ENCODE peak calls at places on chromosomes 16 and 17, in seven cellular contexts. R is aorta; L is brain microvascular endothelial cell; X is naive thymus-derived CD4-positive, alpha-beta T cell; Q is OCI-LY7; F is mucosa of descending colon; J is right atrium auricular region. U is an unnamed sample.

GRCh38 chr17:74089869-74090464 is 113.5 kb upstream of the RPL38 start:
- DNase-seq in X (no peak), J (no peak), F (no peak), Q (peak; percentile 61), R (no peak), L (peak; percentile 11), U (no peak)

GRCh38 chr16:86708431-86708830 is 130.1 kb downstream of the FOXL1 start:
- DNase-seq in L (no peak), R (no peak), F (no peak), J (no peak), Q (no peak), X (no peak), U (no peak)

GRCh38 chr16:4212934-4213296 is 29.0 kb downstream of the SRL start:
- DNase-seq in Q (no peak), J (no peak), R (no peak), F (no peak), L (peak; percentile 27), X (no peak), U (no peak)

GRCh38 chr17:49219987-49220386 is 9.5 kb downstream of the ABI3 start:
- DNase-seq in Q (no peak), L (no peak), F (peak; percentile 55), J (no peak), R (no peak), X (no peak), U (no peak)

GRCh38 chr16:65113441-65113840 is 8.4 kb downstream of the CDH11 start:
- DNase-seq in J (no peak), F (no peak), R (no peak), Q (no peak), X (no peak), L (no peak), U (no peak)

GRCh38 chr16:84483882-84484565 is 20.4 kb downstream of the MEAK7 start:
- DNase-seq in L (no peak), Q (no peak), F (no peak), X (no peak), R (peak; percentile 65), J (no peak), U (no peak)

GRCh38 chr17:17935321-17936271 is 36.6 kb downstream of the TOM1L2 start:
- DNase-seq in F (no peak), Q (no peak), L (peak; percentile 86), R (peak; percentile 61), J (peak; percentile 80), X (no peak), U (peak; percentile 10)

GRCh38 chr17:43720311-43721060 is 38.1 kb downstream of the SOST start:
- DNase-seq in Q (peak; percentile 28), L (peak; percentile 20), J (peak; percentile 78), R (peak; percentile 94), X (peak; percentile 76), F (peak; percentile 87), U (peak; percentile 86)

GRCh38 chr17:81994593-81995462 is 17.4 kb downstream of the ASPSCR1 start:
- DNase-seq in R (no peak), Q (no peak), F (peak; percentile 40), X (no peak), J (no peak), L (no peak), U (no peak)

GRCh38 chr16:4351880-4352279 is 759 bp upstream of the PAM16 start:
- DNase-seq in R (no peak), X (no peak), F (no peak), L (peak; percentile 62), J (no peak), Q (no peak), U (no peak)

GRCh38 chr17:50923611-50924010 is 57.5 kb upstream of the TOB1 start:
- DNase-seq in F (peak; percentile 10), Q (no peak), J (no peak), X (no peak), R (no peak), L (no peak), U (no peak)

GRCh38 chr16:58883131-58883530 is 149.0 kb upstream of the GOT2 start:
- DNase-seq in R (no peak), F (no peak), Q (no peak), L (no peak), J (no peak), X (no peak), U (no peak)

GRCh38 chr17:65864409-65864808 is 303.0 kb upstream of the AXIN2 start:
- DNase-seq in X (no peak), L (no peak), R (no peak), Q (no peak), F (no peak), J (no peak), U (no peak)

GRCh38 chr17:73952498-73953205 is 250.8 kb upstream of the RPL38 start:
- DNase-seq in J (no peak), L (no peak), X (peak; percentile 23), F (peak; percentile 69), R (peak; percentile 80), Q (no peak), U (no peak)

GRCh38 chr17:40070644-40070894 is 7.8 kb downstream of the THRA start:
- DNase-seq in J (no peak), R (no peak), L (no peak), F (no peak), X (no peak), Q (no peak), U (no peak)

GRCh38 chr17:20073056-20073979 is 64.2 kb downstream of the SPECC1 start:
- DNase-seq in J (peak; percentile 76), X (peak; percentile 23), L (peak; percentile 40), R (peak; percentile 85), Q (no peak), F (peak; percentile 63), U (no peak)

GRCh38 chr17:59963738-59964454 is 644 bp downstream of the RNFT1 start:
- DNase-seq in X (no peak), L (peak; percentile 60), R (peak; percentile 77), F (peak; percentile 55), J (peak; percentile 65), Q (peak; percentile 48), U (no peak)

GRCh38 chr17:65387322-65387721 is 174.1 kb downstream of the AXIN2 start:
- DNase-seq in L (no peak), Q (no peak), J (no peak), R (no peak), X (no peak), F (no peak), U (no peak)

DNA sequence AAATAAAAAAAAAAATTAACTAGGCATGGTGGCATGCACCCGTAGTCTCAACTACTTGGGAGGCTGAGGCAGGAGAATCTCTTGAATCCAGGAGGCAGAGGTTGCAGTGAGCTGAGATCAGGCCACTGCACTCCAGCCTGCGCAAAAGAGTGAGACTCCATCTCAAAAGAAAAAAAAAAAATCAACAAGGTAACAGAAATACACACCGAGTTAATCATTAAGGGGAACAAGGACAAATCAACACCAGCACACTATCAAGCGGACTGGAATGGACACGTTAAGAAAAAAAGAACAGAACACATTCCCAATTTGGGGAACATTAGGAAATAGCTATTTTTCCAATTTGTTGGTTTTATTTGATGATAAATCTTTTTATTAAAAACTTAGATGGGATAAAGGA is 28.4 kb upstream of the GLG1 start:
- DNase-seq in Q (no peak), F (no peak), L (no peak), R (no peak), J (no peak), X (no peak), U (no peak)
- H3K36me3 ChIP-seq in Q (peaks cover 96% of the 10 kb centered on the region), F (peaks cover 6% of the 10 kb centered on the region), L (peaks cover 46% of the 10 kb centered on the region), R (peaks cover 11% of the 10 kb centered on the region), J (peaks cover 66% of the 10 kb centered on the region), X (peaks cover 11% of the 10 kb centered on the region), U (peaks cover 85% of the 10 kb centered on the region)

GRCh38 chr16:53803451-53803850 is 99.5 kb downstream of the FTO start:
- DNase-seq in Q (no peak), X (no peak), R (no peak), J (no peak), F (no peak), L (no peak), U (no peak)

GRCh38 chr16:53803998-53804397 is 100.0 kb downstream of the FTO start:
- DNase-seq in X (no peak), R (no peak), L (no peak), J (no peak), Q (no peak), F (no peak), U (no peak)

GRCh38 chr16:53804467-53804866 is 100.5 kb downstream of the FTO start:
- DNase-seq in L (no peak), J (no peak), F (no peak), R (no peak), Q (no peak), X (no peak), U (no peak)

GRCh38 chr16:53805113-53805512 is 101.2 kb downstream of the FTO start:
- DNase-seq in X (no peak), R (no peak), J (no peak), Q (no peak), L (no peak), F (no peak), U (no peak)

GRCh38 chr16:53805747-53806146 is 101.8 kb downstream of the FTO start:
- DNase-seq in L (no peak), Q (no peak), F (no peak), X (no peak), J (no peak), R (no peak), U (no peak)
- H3K36me3 ChIP-seq in L (no peaks in the 10 kb centered on the region), Q (no peaks in the 10 kb centered on the region), F (no peaks in the 10 kb centered on the region), X (no peaks in the 10 kb centered on the region), J (no peaks in the 10 kb centered on the region), R (peaks cover 1% of the 10 kb centered on the region), U (peaks cover 1% of the 10 kb centered on the region)

GRCh38 chr16:11729787-11730186 is 12.9 kb downstream of the TXNDC11 start:
- DNase-seq in L (no peak), F (no peak), X (no peak), R (no peak), J (no peak), Q (no peak), U (no peak)
- H3K36me3 ChIP-seq in L (peaks cover 68% of the 10 kb centered on the region), F (no peaks in the 10 kb centered on the region), X (peaks cover 32% of the 10 kb centered on the region), R (peaks cover 6% of the 10 kb centered on the region), J (peaks cover 72% of the 10 kb centered on the region), Q (peaks cover 96% of the 10 kb centered on the region), U (peaks cover 71% of the 10 kb centered on the region)

DNA sequence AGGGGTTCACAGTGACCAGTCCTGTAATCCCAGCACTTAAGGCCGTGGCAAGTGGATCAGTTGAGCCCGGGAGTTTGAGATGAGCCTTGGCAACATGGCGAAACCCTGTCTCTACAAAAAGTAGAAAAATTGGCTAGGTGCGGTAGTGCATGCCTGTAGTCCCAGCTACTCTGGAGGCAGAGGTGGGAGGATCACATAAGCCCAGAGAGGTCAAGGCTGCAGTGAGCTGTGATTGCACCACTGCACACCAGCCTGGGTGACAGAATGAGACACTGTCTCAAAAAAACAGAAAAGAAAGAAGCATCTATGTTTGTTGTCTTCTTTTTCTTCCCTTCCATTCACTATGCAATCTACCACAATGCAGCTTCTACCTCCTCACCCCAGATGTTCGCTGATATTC is 151.9 kb upstream of the RBL2 start:
- DNase-seq in Q (no peak), L (no peak), X (no peak), F (no peak), R (no peak), J (no peak), U (no peak)
- H3K36me3 ChIP-seq in Q (peaks cover 90% of the 10 kb centered on the region), L (peaks cover 65% of the 10 kb centered on the region), X (peaks cover 5% of the 10 kb centered on the region), F (no peaks in the 10 kb centered on the region), R (no peaks in the 10 kb centered on the region), J (peaks cover 57% of the 10 kb centered on the region), U (peaks cover 4% of the 10 kb centered on the region)

U was measured in CD4-positive, CD25-positive, alpha-beta regulatory T cell.